ENCODE peak calls at places on chromosomes 5 and 9, in six cellular contexts. R, O, P, N, X and M are unnamed samples.

GRCh38 chr5:157290981-157291711 is 25.2 kb downstream of the CYFIP2 start:
- DNase-seq in X (no peak), O (no peak), R (no peak), N (no peak), P (no peak), M (no peak)

GRCh38 chr9:35318741-35319140 is 156.9 kb downstream of the UNC13B start:
- DNase-seq in X (no peak), N (no peak), O (no peak), R (no peak), P (peak; percentile 9), M (no peak)

GRCh38 chr5:16392718-16393117 is 72.9 kb downstream of the ZNF622 start:
- DNase-seq in P (no peak), X (peak; percentile 33), O (no peak), R (no peak), N (peak; percentile 5), M (no peak)

GRCh38 chr5:58891072-58891970 is 308.4 kb downstream of the RAB3C start:
- DNase-seq in X (peak; percentile 85), P (peak; percentile 63), N (peak; percentile 87), R (peak; percentile 75), O (peak; percentile 76), M (peak; percentile 65)

GRCh38 chr9:93898026-93898425 is 57.1 kb downstream of the BARX1 start:
- DNase-seq in R (no peak), P (no peak), O (no peak), X (no peak), N (no peak), M (no peak)

GRCh38 chr5:6633469-6634326 is 458 bp downstream of the SRD5A1 start:
- DNase-seq in R (peak; percentile 79), P (no peak), X (peak; percentile 51), O (peak; percentile 19), N (peak; percentile 80), M (no peak)

GRCh38 chr9:105554042-105554441 is 3.9 kb upstream of the FKTN start:
- DNase-seq in N (no peak), R (no peak), O (no peak), P (no peak), X (no peak), M (no peak)

GRCh38 chr5:179407191-179408175 is 62.2 kb upstream of the ADAMTS2 start:
- DNase-seq in R (no peak), P (no peak), O (no peak), N (peak; percentile 57), X (no peak), M (no peak)

GRCh38 chr5:61184708-61185107 is 22.4 kb upstream of the SMIM15 start:
- DNase-seq in N (peak; percentile 33), P (no peak), X (no peak), R (no peak), O (no peak), M (peak; percentile 51)

GRCh38 chr5:51439232-51439631 is 56.0 kb downstream of the ISL1 start:
- DNase-seq in N (no peak), R (no peak), P (no peak), O (no peak), X (no peak), M (no peak)

GRCh38 chr9:88007291-88007650 is 32.9 kb upstream of the CDK20 start:
- DNase-seq in X (no peak), O (no peak), R (no peak), P (no peak), N (no peak), M (no peak)

GRCh38 chr9:116706310-116707290 is 19.5 kb downstream of the TRIM32 start:
- DNase-seq in N (no peak), R (no peak), P (no peak), O (no peak), X (no peak), M (no peak)

GRCh38 chr9:85941617-85941930 is 628 bp downstream of the NAA35 start:
- DNase-seq in O (no peak), N (peak; percentile 53), P (no peak), X (peak; percentile 55), R (no peak), M (no peak)

GRCh38 chr5:172085738-172086137 is 79.3 kb upstream of the FBXW11 start:
- DNase-seq in O (no peak), R (no peak), P (no peak), X (no peak), N (no peak), M (no peak)

GRCh38 chr5:116559673-116560164 is 14.9 kb downstream of the SEMA6A start:
- DNase-seq in N (no peak), X (peak; percentile 61), R (no peak), O (no peak), P (no peak), M (no peak)

GRCh38 chr5:1127991-1128785 is 16.3 kb upstream of the SLC12A7 start:
- DNase-seq in O (no peak), R (no peak), N (peak; percentile 49), P (no peak), X (no peak), M (no peak)

GRCh38 chr5:179432547-179432946 is 87.3 kb upstream of the ADAMTS2 start:
- DNase-seq in P (no peak), R (no peak), O (no peak), X (no peak), N (no peak), M (no peak)

GRCh38 chr5:149886060-149886459 is 58.5 kb downstream of the PDE6A start:
- DNase-seq in N (peak; percentile 6), X (no peak), P (no peak), R (no peak), O (no peak), M (peak; percentile 9)

GRCh38 chr9:68896495-68896894 is 117.4 kb downstream of the PRKACG start:
- DNase-seq in R (no peak), P (no peak), O (no peak), X (no peak), N (no peak), M (no peak)

GRCh38 chr5:80928073-80928472 is 32.1 kb upstream of the RASGRF2 start:
- DNase-seq in R (no peak), O (no peak), N (no peak), P (no peak), X (no peak), M (no peak)

GRCh38 chr9:88197016-88197415 is 58.7 kb upstream of the SPATA31C2 start:
- DNase-seq in R (no peak), O (peak; percentile 17), N (peak; percentile 78), X (no peak), P (no peak), M (peak; percentile 66)

GRCh38 chr9:70324963-70325362 is 66.2 kb downstream of the SMC5 start:
- DNase-seq in X (no peak), R (no peak), N (peak; percentile 85), P (no peak), O (peak; percentile 78), M (no peak)

GRCh38 chr9:14198544-14199510 is 115.1 kb downstream of the NFIB start:
- DNase-seq in O (peak; percentile 76), P (peak; percentile 62), N (peak; percentile 63), X (peak; percentile 30), R (peak; percentile 49), M (no peak)

GRCh38 chr9:134789168-134789567 is 91.4 kb upstream of the FCN2 start:
- DNase-seq in O (no peak), N (no peak), P (no peak), R (no peak), X (no peak), M (no peak)

GRCh38 chr9:127930298-127931091 is at the start of gene PIP5KL1:
- DNase-seq in O (peak; percentile 71), P (peak; percentile 84), N (peak; percentile 98), R (peak; percentile 96), X (peak; percentile 96), M (peak; percentile 91)

GRCh38 chr9:127128341-127129072 is 6.1 kb upstream of the ANGPTL2 start:
- DNase-seq in N (peak; percentile 65), R (no peak), P (no peak), X (no peak), O (peak; percentile 53), M (peak; percentile 61)

GRCh38 chr5:112142769-112143270 is 276.3 kb downstream of the EPB41L4A start:
- DNase-seq in N (peak; percentile 83), R (no peak), O (peak; percentile 84), X (no peak), P (peak; percentile 91), M (no peak)

GRCh38 chr9:2241461-2241874 is 226.3 kb downstream of the SMARCA2 start:
- DNase-seq in R (peak; percentile 93), P (peak; percentile 87), X (peak; percentile 95), N (peak; percentile 61), O (no peak), M (no peak)
- TF ChIP-seq EZH2 in R (peak; percentile 37), P (no peak), X (no peak), N (no peak), O (no peak), M (no peak)

DNA sequence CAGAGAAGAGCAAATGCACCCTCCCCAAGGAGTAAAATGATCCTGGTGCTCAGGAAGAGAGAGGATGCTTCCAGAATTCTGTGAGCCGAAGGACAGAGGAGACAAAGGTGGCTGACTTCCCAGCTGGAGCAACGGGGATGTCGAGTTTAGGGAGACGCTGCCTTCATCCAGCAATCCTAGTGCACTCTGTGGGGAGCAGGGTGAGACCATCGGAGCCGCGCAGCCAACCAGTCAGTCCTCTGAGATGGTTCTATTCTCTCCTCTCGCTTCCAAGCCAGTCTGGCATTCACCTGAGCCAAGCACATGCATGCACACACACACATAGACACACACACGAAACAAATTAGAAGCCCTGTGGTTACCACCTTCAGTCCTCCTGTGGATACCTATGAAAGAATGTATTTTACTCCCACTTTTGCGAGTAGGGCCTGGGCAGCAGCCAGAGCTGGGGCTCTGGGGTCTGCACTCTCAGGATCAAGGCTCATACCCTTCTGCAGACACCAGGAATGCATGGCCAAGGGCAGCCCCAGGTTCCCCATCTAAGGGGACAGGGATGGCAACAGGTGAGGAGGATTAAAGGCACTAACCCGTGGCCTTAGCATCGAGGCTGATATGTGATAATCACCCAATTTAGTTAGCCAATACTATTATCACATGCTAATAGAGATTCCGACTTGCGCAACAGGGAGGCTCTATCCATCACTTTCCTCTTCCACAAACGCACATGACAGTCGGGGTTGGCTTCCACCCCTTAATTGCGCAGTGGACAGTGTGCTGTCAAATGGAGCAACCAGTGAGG is 75.8 kb downstream of the GTF3C4 start:
- DNase-seq in N (no peak), X (no peak), O (no peak), P (no peak), R (no peak), M (no peak)
- H3K4me1 ChIP-seq in N (no peaks in the 10 kb centered on the region), X (peaks cover 25% of the 10 kb centered on the region), O (no peaks in the 10 kb centered on the region), P (no peaks in the 10 kb centered on the region), R (peaks cover 34% of the 10 kb centered on the region), M (no peaks in the 10 kb centered on the region)

GRCh38 chr5:96896285-96896711 is 20.0 kb downstream of the ERAP2 start:
- DNase-seq in N (no peak), P (no peak), O (no peak), R (no peak), X (no peak), M (no peak)
- H2AFZ ChIP-seq in N (no peak overlapping the region), P (no peak overlapping the region), O (no peak overlapping the region), R (no peak overlapping the region), X (no peak overlapping the region), M (no peak overlapping the region)

GRCh38 chr5:135035678-135036030 is 1.6 kb upstream of the PITX1 start:
- DNase-seq in P (no peak), R (no peak), O (no peak), N (no peak), X (no peak), M (no peak)

GRCh38 chr5:135034186-135034962 is at the start of gene PITX1:
- DNase-seq in R (peak; percentile 85), N (peak; percentile 44), O (peak; percentile 60), X (peak; percentile 71), P (no peak), M (peak; percentile 79)

GRCh38 chr5:135033866-135034185 is 202 bp downstream of the PITX1 start:
- DNase-seq in R (peak; percentile 66), O (no peak), X (no peak), P (no peak), N (peak; percentile 62), M (no peak)

GRCh38 chr5:135036405-135036804 is 2.4 kb upstream of the PITX1 start:
- DNase-seq in X (no peak), N (no peak), O (no peak), P (no peak), R (no peak), M (no peak)

GRCh38 chr5:135034963-135035677 is 1.1 kb upstream of the PITX1 start:
- DNase-seq in O (no peak), N (no peak), P (no peak), X (no peak), R (no peak), M (no peak)
- TF ChIP-seq EZH2 in O (no peak), N (peak; percentile 31), P (no peak), X (peak; percentile 65), R (no peak), M (no peak)